ENCODE peak calls at places on chromosomes 11 and 22, in eight cellular contexts. J, B, S, W, I, H, N and Z are unnamed samples.

GRCh38 chr22:24875862-24876506 is 70.0 kb downstream of the SGSM1 start:
- DNase-seq in S (no peak), H (no peak), J (peak), N (no peak), I (no peak), W (no peak), B (no peak), Z (peak)

GRCh38 chr11:124482362-124483147 is 37.1 kb upstream of the OR8B8 start:
- DNase-seq in H (no peak), B (no peak), S (peak), W (no peak), N (no peak), J (no peak), I (no peak), Z (peak)

GRCh38 chr11:65217441-65218423 is 36.0 kb downstream of the CAPN1 start:
- DNase-seq in W (no peak), H (no peak), J (no peak), I (peak), N (no peak), S (peak), B (no peak), Z (no peak)

GRCh38 chr22:42825796-42826195 is 31.3 kb downstream of the ARFGAP3 start:
- DNase-seq in N (no peak), I (no peak), B (no peak), H (no peak), J (no peak), S (no peak), W (no peak), Z (no peak)

GRCh38 chr22:19719055-19719482 is 4.3 kb upstream of the GP1BB start:
- DNase-seq in I (no peak), J (no peak), N (no peak), H (no peak), W (no peak), S (no peak), B (no peak), Z (no peak)

GRCh38 chr22:33853200-33854097 is 66.8 kb downstream of the LARGE1 start:
- DNase-seq in I (no peak), H (peak), S (peak), W (peak), N (peak), J (no peak), B (peak), Z (peak)

GRCh38 chr11:69443968-69444364 is 37.5 kb upstream of the LINC01488 start:
- DNase-seq in S (peak), B (no peak), N (no peak), I (no peak), J (peak), H (peak), W (no peak), Z (no peak)

GRCh38 chr11:33402066-33402465 is 144.9 kb downstream of the HIPK3 start:
- DNase-seq in H (no peak), B (no peak), I (no peak), W (no peak), S (no peak), N (no peak), J (no peak), Z (no peak)

GRCh38 chr22:39351689-39352214 is 2.0 kb downstream of the SYNGR1 start:
- DNase-seq in S (peak), J (no peak), N (no peak), I (no peak), B (no peak), H (no peak), W (no peak), Z (no peak)

GRCh38 chr11:9609841-9610240 is 36.4 kb downstream of the WEE1 start:
- DNase-seq in B (no peak), I (no peak), H (no peak), N (no peak), S (no peak), J (no peak), W (no peak), Z (peak)

GRCh38 chr11:119370486-119371046 is 10.9 kb downstream of the USP2 start:
- DNase-seq in W (no peak), B (no peak), S (no peak), N (no peak), J (no peak), I (no peak), H (no peak), Z (no peak)

GRCh38 chr11:63915961-63916836 is 765 bp downstream of the RCOR2 start:
- DNase-seq in W (no peak), B (no peak), I (no peak), S (peak), J (peak), H (no peak), N (no peak), Z (no peak)

GRCh38 chr11:102615077-102615893 is 9.8 kb downstream of the MMP20 start:
- DNase-seq in I (no peak), H (no peak), B (no peak), J (no peak), W (no peak), N (no peak), S (no peak), Z (peak)

GRCh38 chr22:46444390-46444854 is 93.0 kb downstream of the CELSR1 start:
- DNase-seq in S (no peak), N (no peak), H (no peak), B (no peak), W (no peak), I (no peak), J (no peak), Z (no peak)

GRCh38 chr11:67576742-67577475 is 6.7 kb upstream of the GSTP1 start:
- DNase-seq in S (no peak), N (no peak), J (no peak), H (no peak), W (no peak), B (no peak), I (no peak), Z (no peak)

GRCh38 chr11:13344818-13345217 is 67.2 kb downstream of the BMAL1 start:
- DNase-seq in H (no peak), N (no peak), W (no peak), B (no peak), J (no peak), S (no peak), I (no peak), Z (no peak)

GRCh38 chr11:2675540-2675939 is 24.3 kb downstream of the KCNQ1OT1 start:
- DNase-seq in W (no peak), B (no peak), H (no peak), J (no peak), N (no peak), S (peak), I (no peak), Z (no peak)

GRCh38 chr11:35955636-35956035 is 11.8 kb downstream of the LDLRAD3 start:
- DNase-seq in J (no peak), B (no peak), W (no peak), N (no peak), H (no peak), I (no peak), S (no peak), Z (no peak)

GRCh38 chr11:46181843-46182424 is 60.7 kb upstream of the PHF21A start:
- DNase-seq in S (no peak), H (no peak), B (no peak), W (no peak), J (no peak), N (no peak), I (no peak), Z (no peak)

GRCh38 chr11:33667819-33668467 is 32.7 kb downstream of the C11orf91 start:
- DNase-seq in I (no peak), S (no peak), W (no peak), H (peak), B (no peak), J (no peak), N (no peak), Z (no peak)

GRCh38 chr22:32971252-32971651 is 86.9 kb downstream of the SYN3 start:
- DNase-seq in H (no peak), B (no peak), N (no peak), J (no peak), I (no peak), S (no peak), W (no peak), Z (no peak)

GRCh38 chr11:33861366-33861765 is 30.5 kb downstream of the LMO2 start:
- DNase-seq in N (no peak), I (no peak), S (no peak), J (no peak), B (peak), H (no peak), W (no peak), Z (no peak)

GRCh38 chr22:27185903-27186302 is 528.5 kb downstream of the MIAT start:
- DNase-seq in N (no peak), W (no peak), S (no peak), I (no peak), B (no peak), H (no peak), J (no peak), Z (no peak)

DNA sequence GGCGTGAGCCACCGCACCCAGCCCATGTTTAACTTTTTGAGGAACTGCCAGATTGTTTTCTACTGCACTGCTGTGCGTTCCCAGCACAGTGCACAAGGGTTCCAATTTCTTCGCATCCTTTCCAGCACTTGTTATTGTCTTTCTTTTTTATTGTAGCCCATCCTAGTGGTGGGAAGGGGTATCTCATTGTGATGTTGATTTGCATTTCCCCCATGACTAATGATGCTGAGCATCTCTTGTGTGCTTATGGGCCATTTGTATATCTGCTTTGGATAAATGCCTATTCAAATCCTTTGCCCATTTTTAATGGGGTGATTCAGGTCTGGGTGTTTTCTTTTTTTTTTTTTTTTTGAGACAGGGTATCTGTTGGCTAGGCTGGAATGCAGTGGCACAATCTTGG is 36.6 kb upstream of the SYT7 start:
- DNase-seq in S (no peak), I (no peak), B (no peak), W (no peak), J (no peak), H (no peak), N (no peak), Z (no peak)
- TF ChIP-seq CTCF in S (no peak), I (no peak), B (no peak), W (no peak), J (peak), H (no peak), N (no peak), Z (no peak)

GRCh38 chr11:73762732-73763131 is 1.9 kb upstream of the RAB6A start:
- DNase-seq in N (no peak), W (no peak), J (no peak), H (no peak), S (no peak), I (no peak), B (no peak), Z (no peak)

GRCh38 chr11:73759520-73760065 is 1.3 kb downstream of the RAB6A start:
- DNase-seq in N (no peak), S (no peak), I (no peak), J (no peak), H (no peak), W (no peak), B (no peak), Z (peak)

GRCh38 chr11:73760066-73760679 is 701 bp downstream of the RAB6A start:
- DNase-seq in H (peak), B (peak), I (no peak), J (peak), N (no peak), W (no peak), S (no peak), Z (peak)

GRCh38 chr11:73761403-73761945 is 600 bp upstream of the RAB6A start:
- DNase-seq in W (no peak), H (no peak), S (peak), B (no peak), I (no peak), J (no peak), N (no peak), Z (no peak)

GRCh38 chr11:73760680-73761402 is at the start of gene RAB6A:
- DNase-seq in H (peak), W (peak), B (peak), I (peak), N (peak), S (peak), J (peak), Z (peak)
- TF ChIP-seq CTCF in H (no peak), W (peak), B (peak), I (no peak), N (peak), S (peak), J (no peak), Z (peak)

GRCh38 chr11:31997955-31998354 is 92.9 kb upstream of the RCN1 start:
- DNase-seq in I (no peak), H (no peak), S (no peak), B (no peak), J (no peak), W (no peak), N (no peak), Z (no peak)
- TF ChIP-seq CTCF in I (no peak), H (no peak), S (no peak), B (no peak), J (no peak), W (no peak), N (no peak), Z (no peak)

GRCh38 chr11:134586726-134587125 is 174.7 kb upstream of the B3GAT1 start:
- DNase-seq in I (peak), W (no peak), S (no peak), H (peak), J (no peak), B (no peak), N (no peak), Z (no peak)

GRCh38 chr11:134584706-134585445 is 172.8 kb upstream of the B3GAT1 start:
- DNase-seq in W (no peak), J (no peak), I (no peak), N (no peak), B (no peak), S (peak), H (peak), Z (no peak)

GRCh38 chr11:134585666-134586285 is 173.7 kb upstream of the B3GAT1 start:
- DNase-seq in N (no peak), H (peak), I (no peak), B (no peak), W (no peak), S (peak), J (no peak), Z (no peak)

GRCh38 chr11:134589155-134589554 is 177.1 kb upstream of the B3GAT1 start:
- DNase-seq in S (no peak), I (no peak), W (no peak), B (no peak), H (no peak), J (no peak), N (no peak), Z (no peak)

DNA sequence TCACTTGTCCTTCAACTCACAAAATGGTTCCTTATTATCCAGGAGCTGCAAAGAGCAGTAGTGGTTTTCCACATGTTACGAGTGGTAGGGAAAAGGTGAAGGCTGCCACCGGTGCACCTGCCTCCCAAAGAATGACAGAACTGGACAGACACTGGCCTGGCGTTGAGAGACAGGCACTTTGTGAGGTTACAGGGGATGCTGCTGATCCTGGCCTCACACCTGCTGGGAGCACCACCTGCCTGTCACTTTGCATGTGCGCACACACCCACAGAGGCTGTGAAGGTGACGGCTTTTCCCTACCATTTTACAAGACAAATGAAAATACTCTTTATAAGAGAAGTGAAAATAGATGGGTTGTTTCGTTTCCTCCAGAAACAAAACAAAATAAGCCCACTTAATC is 175.3 kb upstream of the B3GAT1 start:
- DNase-seq in J (no peak), W (no peak), N (no peak), H (peak), S (no peak), B (no peak), I (peak), Z (no peak)
- TF ChIP-seq CTCF in J (no peak), W (no peak), N (no peak), H (no peak), S (no peak), B (no peak), I (no peak), Z (no peak)

GRCh38 chr22:21738966-21739365 is 3.4 kb upstream of the YPEL1 start:
- DNase-seq in B (no peak), N (no peak), S (no peak), J (no peak), W (no peak), H (no peak), I (no peak), Z (no peak)

GRCh38 chr22:21736084-21736642 is 569 bp upstream of the YPEL1 start:
- DNase-seq in H (no peak), S (no peak), N (no peak), W (no peak), B (no peak), I (no peak), J (no peak), Z (no peak)

GRCh38 chr22:21738081-21738480 is 2.5 kb upstream of the YPEL1 start:
- DNase-seq in H (no peak), B (no peak), I (no peak), W (no peak), S (no peak), N (no peak), J (no peak), Z (no peak)

GRCh38 chr22:21735198-21736083 is at the start of gene YPEL1:
- DNase-seq in B (peak), W (peak), N (peak), S (peak), H (peak), I (peak), J (peak), Z (peak)

DNA sequence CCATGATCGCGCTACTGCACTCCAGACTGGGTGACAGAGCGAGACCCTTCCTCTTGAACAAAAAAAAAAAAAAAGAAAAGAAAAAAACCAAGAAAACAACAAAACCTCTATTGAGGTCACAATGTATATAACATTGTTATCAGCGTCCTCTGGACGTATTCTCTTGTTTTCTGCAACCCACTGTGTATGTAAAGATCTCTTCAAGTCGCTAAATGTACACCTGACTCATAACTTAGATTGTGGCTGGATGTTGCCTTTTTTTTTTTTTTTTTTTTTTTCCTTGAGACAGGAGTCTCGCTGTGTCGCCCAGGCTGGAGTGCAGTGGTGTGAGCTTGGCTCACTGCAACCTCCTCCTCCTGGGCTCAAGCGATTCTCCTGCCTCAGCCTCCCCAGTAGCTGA is 1.4 kb upstream of the YPEL1 start:
- DNase-seq in I (no peak), W (no peak), S (no peak), N (no peak), B (no peak), J (no peak), H (no peak), Z (no peak)
- TF ChIP-seq CTCF in I (no peak), W (no peak), S (no peak), N (no peak), B (no peak), J (no peak), H (no peak), Z (no peak)

GRCh38 chr11:73965076-73965763 is 14.4 kb downstream of the DNAJB13 start:
- DNase-seq in S (no peak), H (no peak), I (no peak), J (no peak), N (no peak), B (no peak), W (no peak), Z (no peak)

GRCh38 chr11:73962097-73962705 is 11.4 kb downstream of the DNAJB13 start:
- DNase-seq in W (no peak), J (no peak), B (no peak), N (no peak), S (no peak), I (no peak), H (no peak), Z (no peak)

GRCh38 chr11:73965764-73966121 is 14.9 kb downstream of the DNAJB13 start:
- DNase-seq in I (peak), W (no peak), B (no peak), S (no peak), N (no peak), J (no peak), H (no peak), Z (no peak)

GRCh38 chr11:73961321-73961720 is 10.5 kb downstream of the DNAJB13 start:
- DNase-seq in B (no peak), S (no peak), W (no peak), N (no peak), H (no peak), J (no peak), I (no peak), Z (no peak)

DNA sequence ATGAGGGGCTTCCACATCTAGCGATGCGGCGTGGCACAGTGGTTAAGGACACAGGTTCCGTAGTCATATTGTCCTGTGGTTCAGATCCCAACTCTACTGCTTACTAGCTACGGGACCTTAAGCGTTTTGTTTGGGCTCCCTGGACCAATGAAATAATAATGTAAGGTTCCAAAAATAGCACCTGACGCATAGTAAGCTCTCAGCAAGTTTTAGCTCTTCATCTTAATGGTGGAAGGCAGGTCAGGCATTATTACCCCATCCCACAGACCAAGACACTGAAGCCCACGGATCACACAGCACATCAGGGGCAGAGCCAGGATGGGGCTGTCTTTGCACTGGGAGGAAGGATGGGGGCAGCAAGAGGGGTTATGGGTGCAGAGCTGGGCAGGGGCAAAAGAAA is 13.0 kb downstream of the DNAJB13 start:
- DNase-seq in H (no peak), I (no peak), N (no peak), J (no peak), B (no peak), S (peak), W (no peak), Z (no peak)
- TF ChIP-seq CTCF in H (no peak), I (no peak), N (no peak), J (no peak), B (no peak), S (no peak), W (no peak), Z (no peak)

GRCh38 chr11:118156531-118157185 is 4.0 kb upstream of the SCN4B start:
- DNase-seq in S (no peak), B (no peak), J (no peak), H (no peak), W (no peak), N (no peak), I (no peak), Z (no peak)
- TF ChIP-seq CTCF in S (no peak), B (no peak), J (no peak), H (no peak), W (no peak), N (no peak), I (no peak), Z (no peak)

GRCh38 chr11:79758325-79758724 is 317.5 kb upstream of the TENM4 start:
- DNase-seq in W (no peak), B (no peak), I (no peak), H (no peak), S (no peak), N (no peak), J (no peak), Z (no peak)

GRCh38 chr11:79768343-79768742 is 327.5 kb upstream of the TENM4 start:
- DNase-seq in B (no peak), N (no peak), I (no peak), W (no peak), H (no peak), J (no peak), S (no peak), Z (peak)

GRCh38 chr11:79762271-79762935 is 321.6 kb upstream of the TENM4 start:
- DNase-seq in I (no peak), W (no peak), N (no peak), H (no peak), B (no peak), S (no peak), J (no peak), Z (peak)
- TF ChIP-seq CTCF in I (no peak), W (no peak), N (no peak), H (no peak), B (no peak), S (no peak), J (no peak), Z (no peak)